ENCODE peak calls at places on chromosomes 16 and 17, in eight cellular contexts. J is A549; C is stimulated activated CD4-positive, alpha-beta T cell treated with anti-CD3 and anti-CD28 coated beads, TNF-alpha, amount 100 ng/mL, for 48 hours; Y is right lobe of liver; U is activated CD4-positive, alpha-beta T cell treated with anti-CD3 and anti-CD28 coated beads, Interleukin-2, amount 50 U/mL, for 24 hours; K is GM23338; I is dermis microvascular lymphatic vessel endothelial cell; X is frontal cortex. L is an unnamed sample.

GRCh38 chr16:73213761-73214480 is 166.0 kb upstream of the ZFHX3 start:
- DNase-seq in J (no peak), C (no peak), Y (no peak), U (no peak), K (no peak), I (no peak), X (no peak), L (no peak)

GRCh38 chr17:38603786-38604478 is 1.8 kb downstream of the SRCIN1 start:
- DNase-seq in J (no peak), C (no peak), Y (no peak), U (no peak), K (no peak), I (no peak), X (no peak), L (no peak)

GRCh38 chr16:21116148-21116693 is 34.4 kb downstream of the DNAH3 start:
- DNase-seq in J (no peak), C (peak), Y (no peak), U (no peak), K (peak), I (peak), X (no peak), L (no peak)

GRCh38 chr17:3953542-3953941 is 10.7 kb downstream of the ATP2A3 start:
- DNase-seq in J (no peak), C (no peak), Y (no peak), U (no peak), K (no peak), I (no peak), X (no peak), L (no peak)

GRCh38 chr16:54957403-54957802 is 26.7 kb downstream of the IRX5 start:
- DNase-seq in J (peak), C (no peak), Y (no peak), U (no peak), K (peak), I (peak), X (no peak), L (peak)

GRCh38 chr16:23464196-23464595 is 11.2 kb upstream of the COG7 start:
- DNase-seq in J (no peak), C (no peak), Y (no peak), U (no peak), K (no peak), I (no peak), X (no peak), L (no peak)

GRCh38 chr17:79945591-79946255 is 89.9 kb downstream of the TBC1D16 start:
- DNase-seq in J (no peak), C (no peak), Y (peak), U (no peak), K (no peak), I (no peak), X (no peak), L (no peak)

GRCh38 chr17:17758443-17758842 is 77.2 kb downstream of the RAI1 start:
- DNase-seq in J (no peak), C (no peak), Y (no peak), U (no peak), K (no peak), I (no peak), X (no peak), L (no peak)

GRCh38 chr16:49453001-49453400 is 79.4 kb downstream of the C16orf78 start:
- DNase-seq in J (no peak), C (no peak), Y (no peak), U (no peak), K (no peak), I (no peak), X (no peak), L (no peak)

GRCh38 chr16:49932449-49932848 is 76.5 kb upstream of the ZNF423 start:
- DNase-seq in J (no peak), C (no peak), Y (no peak), U (no peak), K (no peak), I (no peak), X (no peak), L (no peak)

GRCh38 chr16:66972983-66973382 is 11.9 kb downstream of the CES3 start:
- DNase-seq in J (no peak), C (no peak), Y (no peak), U (no peak), K (no peak), I (no peak), X (no peak), L (peak)

GRCh38 chr17:78925662-78926555 is 722 bp upstream of the TIMP2 start:
- DNase-seq in J (peak), C (no peak), Y (peak), U (no peak), K (peak), I (peak), X (peak), L (peak)

GRCh38 chr17:68381076-68381900 is 76.0 kb downstream of the WIPI1 start:
- DNase-seq in J (peak), C (no peak), Y (no peak), U (no peak), K (no peak), I (peak), X (no peak), L (no peak)

GRCh38 chr17:74452841-74453661 is 13.4 kb upstream of the CD300A start:
- DNase-seq in J (no peak), C (no peak), Y (peak), U (no peak), K (no peak), I (no peak), X (no peak), L (no peak)

GRCh38 chr17:55730380-55730779 is 7.7 kb upstream of the TMEM100 start:
- DNase-seq in J (no peak), C (no peak), Y (no peak), U (no peak), K (no peak), I (no peak), X (no peak), L (peak)

GRCh38 chr16:57838161-57838560 is 35.9 kb upstream of the KIFC3 start:
- DNase-seq in J (no peak), C (no peak), Y (no peak), U (no peak), K (no peak), I (no peak), X (no peak), L (no peak)

GRCh38 chr16:51763072-51763658 is 612.1 kb upstream of the SALL1 start:
- DNase-seq in J (no peak), C (no peak), Y (no peak), U (no peak), K (peak), I (no peak), X (no peak), L (peak)

GRCh38 chr16:10579575-10579964 is 828 bp downstream of the EMP2 start:
- DNase-seq in J (no peak), C (no peak), Y (no peak), U (no peak), K (no peak), I (no peak), X (no peak), L (no peak)

GRCh38 chr17:82348434-82348833 is 10.6 kb upstream of the TEX19 start:
- DNase-seq in J (no peak), C (no peak), Y (no peak), U (no peak), K (no peak), I (no peak), X (no peak), L (no peak)

GRCh38 chr16:4613636-4614570 is 785 bp downstream of the UBALD1 start:
- DNase-seq in J (peak), C (peak), Y (peak), U (no peak), K (peak), I (peak), X (no peak), L (peak)

GRCh38 chr17:29571883-29572681 is 3.6 kb downstream of the TP53I13 start:
- DNase-seq in J (no peak), C (no peak), Y (peak), U (no peak), K (no peak), I (no peak), X (no peak), L (no peak)

GRCh38 chr17:45440161-45440859 is 7.6 kb upstream of the ARHGAP27 start:
- DNase-seq in J (peak), C (no peak), Y (no peak), U (no peak), K (peak), I (peak), X (no peak), L (no peak)

GRCh38 chr17:491086-492014 is 138.7 kb upstream of the RPH3AL start:
- DNase-seq in J (peak), C (peak), Y (peak), U (peak), K (peak), I (peak), X (peak), L (peak)

GRCh38 chr17:17844079-17844478 is 7.3 kb upstream of the SREBF1 start:
- DNase-seq in J (no peak), C (no peak), Y (no peak), U (no peak), K (no peak), I (no peak), X (no peak), L (no peak)

GRCh38 chr17:79919164-79919585 is 79.9 kb upstream of the CBX4 start:
- DNase-seq in J (peak), C (no peak), Y (peak), U (no peak), K (peak), I (peak), X (peak), L (no peak)

GRCh38 chr17:39702901-39703893 is 3.3 kb downstream of the ERBB2 start:
- DNase-seq in J (peak), C (no peak), Y (no peak), U (no peak), K (no peak), I (no peak), X (no peak), L (no peak)

GRCh38 chr17:35713069-35713728 is 18.2 kb upstream of the RASL10B start:
- DNase-seq in J (no peak), C (no peak), Y (peak), U (no peak), K (no peak), I (peak), X (no peak), L (peak)

GRCh38 chr16:66927918-66928649 is 2.7 kb upstream of the RRAD start:
- DNase-seq in J (no peak), C (no peak), Y (peak), U (no peak), K (no peak), I (no peak), X (no peak), L (no peak)

GRCh38 chr17:38533241-38533640 is 72.5 kb downstream of the SRCIN1 start:
- DNase-seq in J (no peak), C (no peak), Y (no peak), U (no peak), K (no peak), I (no peak), X (no peak), L (no peak)

GRCh38 chr17:76265624-76266243 is 586 bp downstream of the UBALD2 start:
- DNase-seq in J (peak), C (no peak), Y (peak), U (no peak), K (peak), I (peak), X (no peak), L (peak)

GRCh38 chr16:24685539-24686432 is 43.7 kb upstream of the TNRC6A start:
- DNase-seq in J (peak), C (no peak), Y (peak), U (no peak), K (peak), I (peak), X (peak), L (no peak)

GRCh38 chr17:40399185-40399584 is 18.5 kb downstream of the TOP2A start:
- DNase-seq in J (peak), C (no peak), Y (no peak), U (no peak), K (peak), I (peak), X (peak), L (peak)